ENCODE peak calls at places on chromosomes 11 and 22, in five cellular contexts. P is mucosa of gallbladder; R is EH; O is stimulated activated CD8-positive, alpha-beta memory T cell treated with anti-CD3 and anti-CD28 coated beads, Interleukin-12 subunit alpha, Interleukin-12 subunit beta, amount 100 ng/mL, for 4 hours; V is coronary artery. U is an unnamed sample.

GRCh38 chr11:123268118-123268517 is 73.1 kb upstream of the CLMP start:
- DNase-seq in P (no peak), R (no peak), O (no peak), V (no peak), U (no peak)

GRCh38 chr11:70364745-70365535 is 33.4 kb upstream of the CTTN start:
- DNase-seq in P (no peak), R (no peak), O (peak; percentile 64), V (no peak), U (peak; percentile 70)

GRCh38 chr22:21626735-21627469 is 2.9 kb downstream of the YDJC start:
- DNase-seq in P (no peak), R (no peak), O (no peak), V (no peak), U (no peak)

GRCh38 chr11:96388891-96389603 is 665 bp downstream of the CCDC82 start:
- DNase-seq in P (no peak), R (peak; percentile 64), O (no peak), V (no peak), U (no peak)

GRCh38 chr11:58028687-58029411 is 1.9 kb upstream of the OR6Q1 start:
- DNase-seq in P (peak; percentile 27), R (peak; percentile 63), O (no peak), V (no peak), U (no peak)

GRCh38 chr11:65870706-65871681 is 1.6 kb downstream of the EFEMP2 start:
- DNase-seq in P (no peak), R (peak; percentile 41), O (no peak), V (no peak), U (no peak)

GRCh38 chr22:25849514-25849913 is 107.5 kb downstream of the MYO18B start:
- DNase-seq in P (no peak), R (no peak), O (no peak), V (peak; percentile 29), U (no peak)

GRCh38 chr11:58674609-58675008 is 52.1 kb downstream of the CNTF start:
- DNase-seq in P (no peak), R (no peak), O (no peak), V (no peak), U (no peak)

GRCh38 chr11:62383822-62384221 is 35.0 kb upstream of the SCGB1A1 start:
- DNase-seq in P (no peak), R (no peak), O (no peak), V (no peak), U (no peak)

GRCh38 chr11:68142028-68142412 is 20.8 kb upstream of the CHKA start:
- DNase-seq in P (no peak), R (no peak), O (peak; percentile 17), V (no peak), U (no peak)

GRCh38 chr11:78541537-78541936 is 33.1 kb downstream of the NARS2 start:
- DNase-seq in P (no peak), R (no peak), O (no peak), V (no peak), U (no peak)

GRCh38 chr11:11020219-11020726 is 162.4 kb upstream of the ZBED5 start:
- DNase-seq in P (no peak), R (no peak), O (no peak), V (no peak), U (no peak)

GRCh38 chr11:120682866-120683265 is 171.3 kb downstream of the GRIK4 start:
- DNase-seq in P (no peak), R (peak; percentile 36), O (no peak), V (no peak), U (no peak)

GRCh38 chr22:30361916-30362631 is 5.3 kb downstream of the CCDC157 start:
- DNase-seq in P (no peak), R (no peak), O (no peak), V (no peak), U (no peak)

GRCh38 chr22:29205598-29206371 is at the start of gene EMID1:
- DNase-seq in P (no peak), R (peak; percentile 24), O (no peak), V (no peak), U (no peak)

GRCh38 chr11:123185326-123185725 is 9.7 kb downstream of the CLMP start:
- DNase-seq in P (no peak), R (no peak), O (no peak), V (no peak), U (no peak)

GRCh38 chr22:38868286-38868721 is 3.7 kb downstream of the CBX6 start:
- DNase-seq in P (no peak), R (no peak), O (no peak), V (peak; percentile 65), U (no peak)

GRCh38 chr22:31488988-31489617 is 539 bp downstream of the EIF4ENIF1 start:
- DNase-seq in P (no peak), R (peak; percentile 46), O (peak; percentile 6), V (peak; percentile 74), U (no peak)

GRCh38 chr11:122207505-122207904 is 91.5 kb upstream of the BLID start:
- DNase-seq in P (peak; percentile 42), R (peak; percentile 76), O (no peak), V (no peak), U (no peak)

GRCh38 chr11:12397953-12398352 is 20.6 kb downstream of the PARVA start:
- DNase-seq in P (peak; percentile 55), R (peak; percentile 99), O (no peak), V (no peak), U (peak; percentile 95)

GRCh38 chr22:43148581-43148980 is 2.8 kb upstream of the TSPO start:
- DNase-seq in P (no peak), R (peak; percentile 13), O (no peak), V (no peak), U (no peak)

GRCh38 chr11:131954146-131954545 is 583.7 kb downstream of the NTM start:
- DNase-seq in P (no peak), R (no peak), O (no peak), V (no peak), U (no peak)

GRCh38 chr22:30150212-30150611 is 69.9 kb downstream of the HORMAD2 start:
- DNase-seq in P (no peak), R (no peak), O (no peak), V (no peak), U (no peak)

GRCh38 chr11:2579315-2580060 is 120.3 kb downstream of the KCNQ1OT1 start:
- DNase-seq in P (no peak), R (no peak), O (no peak), V (peak; percentile 63), U (no peak)